ENCODE peak calls at places on chromosomes 3 and 15, in ten cellular contexts. One of them, this sample, is unnamed. For H3K27me3, the result is how much of the 10 kb centered on the place peaks cover.

GRCh38 chr15:83559310-83559966 is 94.5 kb upstream of the ADAMTSL3 start:
- DNase-seq in esophagus muscularis mucosa: peak
- DNase-seq in transverse colon: peak
- DNase-seq in breast epithelium: no peak
- DNase-seq in H1: peak
- DNase-seq in SK-N-SH: peak
- DNase-seq in endothelial cell of umbilical vein: peak
- DNase-seq in stomach: peak
- DNase-seq in GM23338: peak
- DNase-seq in HepG2: peak
- DNase-seq in this sample: peak

GRCh38 chr3:113261996-113262665 is 50.8 kb downstream of the BOC start:
- DNase-seq in endothelial cell of umbilical vein: no peak
- DNase-seq in GM23338: no peak
- DNase-seq in transverse colon: no peak
- DNase-seq in HepG2: peak
- DNase-seq in SK-N-SH: no peak
- DNase-seq in H1: no peak
- DNase-seq in esophagus muscularis mucosa: no peak
- DNase-seq in stomach: no peak
- DNase-seq in breast epithelium: no peak
- DNase-seq in this sample: peak

GRCh38 chr3:149319750-149320149 is 13.7 kb downstream of the TM4SF18 start:
- DNase-seq in endothelial cell of umbilical vein: no peak
- DNase-seq in H1: no peak
- DNase-seq in breast epithelium: no peak
- DNase-seq in GM23338: no peak
- DNase-seq in stomach: no peak
- DNase-seq in SK-N-SH: no peak
- DNase-seq in esophagus muscularis mucosa: no peak
- DNase-seq in HepG2: no peak
- DNase-seq in transverse colon: no peak
- DNase-seq in this sample: no peak

GRCh38 chr3:30075514-30075913 is 530.9 kb upstream of the TGFBR2 start:
- DNase-seq in GM23338: no peak
- DNase-seq in SK-N-SH: no peak
- DNase-seq in endothelial cell of umbilical vein: no peak
- DNase-seq in transverse colon: no peak
- DNase-seq in esophagus muscularis mucosa: no peak
- DNase-seq in HepG2: no peak
- DNase-seq in breast epithelium: no peak
- DNase-seq in H1: no peak
- DNase-seq in stomach: no peak
- DNase-seq in this sample: no peak

GRCh38 chr15:69074011-69074842 is 59.7 kb downstream of the NOX5 start:
- DNase-seq in H1: peak
- DNase-seq in stomach: peak
- DNase-seq in esophagus muscularis mucosa: no peak
- DNase-seq in SK-N-SH: peak
- DNase-seq in endothelial cell of umbilical vein: peak
- DNase-seq in HepG2: peak
- DNase-seq in breast epithelium: peak
- DNase-seq in GM23338: peak
- DNase-seq in transverse colon: peak
- DNase-seq in this sample: peak

GRCh38 chr3:106261915-106262683 is 393.3 kb upstream of the CBLB start:
- DNase-seq in esophagus muscularis mucosa: no peak
- DNase-seq in stomach: no peak
- DNase-seq in GM23338: no peak
- DNase-seq in SK-N-SH: no peak
- DNase-seq in breast epithelium: no peak
- DNase-seq in transverse colon: no peak
- DNase-seq in H1: no peak
- DNase-seq in HepG2: no peak
- DNase-seq in endothelial cell of umbilical vein: no peak
- DNase-seq in this sample: no peak

GRCh38 chr3:177356113-177356512 is 158.8 kb upstream of the TBL1XR1 start:
- DNase-seq in H1: no peak
- DNase-seq in SK-N-SH: no peak
- DNase-seq in transverse colon: no peak
- DNase-seq in stomach: no peak
- DNase-seq in breast epithelium: no peak
- DNase-seq in esophagus muscularis mucosa: no peak
- DNase-seq in HepG2: no peak
- DNase-seq in GM23338: no peak
- DNase-seq in endothelial cell of umbilical vein: no peak
- DNase-seq in this sample: no peak

GRCh38 chr15:74655424-74655823 is 39.8 kb downstream of the CLK3 start:
- DNase-seq in HepG2: no peak
- DNase-seq in esophagus muscularis mucosa: no peak
- DNase-seq in GM23338: no peak
- DNase-seq in transverse colon: no peak
- DNase-seq in breast epithelium: no peak
- DNase-seq in endothelial cell of umbilical vein: peak
- DNase-seq in SK-N-SH: peak
- DNase-seq in stomach: no peak
- DNase-seq in H1: no peak
- DNase-seq in this sample: no peak

DNA sequence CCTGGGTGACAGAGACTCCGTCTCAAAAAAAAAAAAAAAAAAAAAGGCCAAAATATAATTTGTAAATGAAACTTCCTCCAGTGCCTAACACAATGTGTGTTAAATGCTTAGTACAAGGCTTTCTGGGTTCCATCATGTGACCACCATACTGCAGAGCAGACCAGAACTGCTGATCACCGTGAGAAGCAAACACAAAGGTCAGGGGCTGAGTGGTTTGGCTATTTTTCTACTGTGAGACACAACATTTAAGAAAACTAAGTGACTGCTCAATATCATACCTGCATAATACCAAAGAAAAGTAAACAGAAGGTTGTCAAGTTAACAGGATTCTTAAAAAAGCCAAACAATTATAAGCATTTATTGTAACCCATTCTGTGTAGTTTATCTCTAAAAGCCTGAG is 13.2 kb downstream of the ABCC5 start:
- DNase-seq in endothelial cell of umbilical vein: no peak
- DNase-seq in H1: no peak
- DNase-seq in GM23338: no peak
- DNase-seq in SK-N-SH: no peak
- DNase-seq in esophagus muscularis mucosa: no peak
- DNase-seq in breast epithelium: no peak
- DNase-seq in HepG2: no peak
- DNase-seq in stomach: no peak
- DNase-seq in transverse colon: no peak
- DNase-seq in this sample: no peak
- H3K27ac ChIP-seq in endothelial cell of umbilical vein: no peak
- H3K27ac ChIP-seq in H1: no peak
- H3K27ac ChIP-seq in GM23338: no peak
- H3K27ac ChIP-seq in SK-N-SH: no peak
- H3K27ac ChIP-seq in esophagus muscularis mucosa: no peak
- H3K27ac ChIP-seq in breast epithelium: no peak
- H3K27ac ChIP-seq in HepG2: no peak
- H3K27ac ChIP-seq in stomach: no peak
- H3K27ac ChIP-seq in transverse colon: peak
- H3K27ac ChIP-seq in this sample: no peak

GRCh38 chr15:52651868-52652267 is 27.3 kb downstream of the ATOSA start:
- DNase-seq in stomach: peak
- DNase-seq in HepG2: peak
- DNase-seq in GM23338: peak
- DNase-seq in breast epithelium: no peak
- DNase-seq in H1: no peak
- DNase-seq in endothelial cell of umbilical vein: peak
- DNase-seq in esophagus muscularis mucosa: peak
- DNase-seq in SK-N-SH: peak
- DNase-seq in transverse colon: peak
- DNase-seq in this sample: peak

GRCh38 chr15:52652286-52652685 is 26.9 kb downstream of the ATOSA start:
- DNase-seq in SK-N-SH: no peak
- DNase-seq in breast epithelium: no peak
- DNase-seq in esophagus muscularis mucosa: no peak
- DNase-seq in transverse colon: no peak
- DNase-seq in HepG2: no peak
- DNase-seq in stomach: no peak
- DNase-seq in endothelial cell of umbilical vein: no peak
- DNase-seq in H1: no peak
- DNase-seq in GM23338: no peak
- DNase-seq in this sample: no peak

GRCh38 chr15:52653451-52653964 is 25.7 kb downstream of the ATOSA start:
- DNase-seq in endothelial cell of umbilical vein: peak
- DNase-seq in breast epithelium: no peak
- DNase-seq in stomach: no peak
- DNase-seq in transverse colon: no peak
- DNase-seq in H1: no peak
- DNase-seq in GM23338: peak
- DNase-seq in esophagus muscularis mucosa: no peak
- DNase-seq in HepG2: no peak
- DNase-seq in SK-N-SH: no peak
- DNase-seq in this sample: peak

GRCh38 chr15:52651114-52651513 is 28.1 kb downstream of the ATOSA start:
- DNase-seq in transverse colon: no peak
- DNase-seq in stomach: no peak
- DNase-seq in HepG2: no peak
- DNase-seq in esophagus muscularis mucosa: no peak
- DNase-seq in SK-N-SH: no peak
- DNase-seq in breast epithelium: no peak
- DNase-seq in endothelial cell of umbilical vein: no peak
- DNase-seq in GM23338: no peak
- DNase-seq in H1: no peak
- DNase-seq in this sample: no peak

DNA sequence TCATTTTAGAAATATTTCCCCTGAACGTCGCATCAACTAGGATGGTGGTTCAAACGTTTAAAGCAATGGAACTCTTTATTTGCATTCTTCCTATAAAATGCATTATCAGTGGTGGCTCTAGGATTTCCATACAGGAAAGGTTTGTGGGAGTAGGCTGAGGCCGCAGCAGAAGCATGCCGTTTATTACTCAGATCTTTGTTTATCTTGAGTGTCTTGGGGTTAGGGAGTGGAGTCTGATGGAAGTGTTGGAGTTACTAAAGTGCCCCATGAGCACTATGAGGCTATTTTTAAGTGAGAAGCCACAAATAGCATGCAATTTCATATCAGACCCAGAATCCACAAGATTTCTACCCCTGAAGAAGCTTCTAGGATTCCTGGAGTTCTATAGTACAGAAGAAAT is 26.2 kb downstream of the ATOSA start:
- DNase-seq in breast epithelium: no peak
- DNase-seq in H1: no peak
- DNase-seq in GM23338: no peak
- DNase-seq in SK-N-SH: no peak
- DNase-seq in HepG2: no peak
- DNase-seq in esophagus muscularis mucosa: no peak
- DNase-seq in transverse colon: peak
- DNase-seq in stomach: no peak
- DNase-seq in endothelial cell of umbilical vein: no peak
- DNase-seq in this sample: no peak
- TF ChIP-seq POLR2AphosphoS5 in breast epithelium: no peak
- TF ChIP-seq POLR2AphosphoS5 in H1: no peak
- TF ChIP-seq POLR2AphosphoS5 in GM23338: no peak
- TF ChIP-seq POLR2AphosphoS5 in SK-N-SH: no peak
- TF ChIP-seq POLR2AphosphoS5 in HepG2: no peak
- TF ChIP-seq POLR2AphosphoS5 in esophagus muscularis mucosa: no peak
- TF ChIP-seq POLR2AphosphoS5 in transverse colon: no peak
- TF ChIP-seq POLR2AphosphoS5 in stomach: no peak
- TF ChIP-seq POLR2AphosphoS5 in endothelial cell of umbilical vein: no peak
- TF ChIP-seq POLR2AphosphoS5 in this sample: no peak

DNA sequence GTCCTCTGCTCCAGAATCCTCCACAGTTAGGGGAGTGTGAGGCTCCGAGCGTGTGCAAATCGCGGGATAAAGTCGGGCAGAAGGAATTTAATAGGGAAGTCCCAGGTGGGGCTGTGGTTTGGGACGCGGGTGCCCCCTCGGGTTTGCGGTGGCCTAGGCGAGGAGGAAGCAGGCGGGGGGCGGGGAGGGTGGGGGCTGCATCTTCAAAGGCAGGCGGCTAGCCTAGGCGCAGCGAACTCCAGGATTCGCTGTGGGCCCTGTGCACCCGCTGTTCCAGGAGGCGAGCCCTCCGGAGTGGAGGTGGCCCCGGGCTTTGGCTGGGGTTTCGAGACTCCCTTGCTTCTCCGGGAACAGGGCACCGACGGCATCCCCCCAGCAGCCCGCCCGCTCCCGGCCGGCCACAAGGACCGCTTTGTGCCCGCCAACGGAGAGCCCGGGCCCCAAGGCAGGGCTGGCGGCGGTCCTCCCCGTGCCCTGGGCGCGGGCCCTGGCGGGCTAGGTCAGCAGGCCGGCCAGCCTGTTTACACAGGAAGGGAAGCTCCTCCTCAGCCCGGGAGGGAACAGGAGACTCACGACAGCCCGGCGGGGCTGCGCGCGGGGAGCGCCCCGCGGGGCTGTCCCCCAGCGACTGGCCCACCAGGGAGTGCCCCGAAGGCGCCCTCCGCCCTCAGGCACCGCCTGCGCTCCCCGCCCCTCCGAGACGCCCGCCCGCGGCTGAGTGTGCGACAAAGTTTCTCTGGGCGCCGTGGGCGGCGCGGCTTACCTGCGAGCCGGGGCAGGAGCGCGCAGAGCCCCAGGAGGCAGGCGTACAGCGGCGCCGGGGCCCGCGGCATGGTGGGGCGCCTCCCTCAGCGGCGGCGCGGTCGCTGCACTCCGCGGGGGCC is 755 bp downstream of the ITGB5 start:
- DNase-seq in transverse colon: peak
- DNase-seq in HepG2: peak
- DNase-seq in endothelial cell of umbilical vein: peak
- DNase-seq in esophagus muscularis mucosa: no peak
- DNase-seq in stomach: peak
- DNase-seq in GM23338: peak
- DNase-seq in breast epithelium: peak
- DNase-seq in H1: peak
- DNase-seq in SK-N-SH: peak
- DNase-seq in this sample: peak
- H3K27me3 ChIP-seq in transverse colon: under half
- H3K27me3 ChIP-seq in HepG2: under half
- H3K27me3 ChIP-seq in endothelial cell of umbilical vein: under half
- H3K27me3 ChIP-seq in esophagus muscularis mucosa: under half
- H3K27me3 ChIP-seq in stomach: under half
- H3K27me3 ChIP-seq in GM23338: under half
- H3K27me3 ChIP-seq in breast epithelium: under half
- H3K27me3 ChIP-seq in H1: under half
- H3K27me3 ChIP-seq in SK-N-SH: under half
- H3K27me3 ChIP-seq in this sample: under half

GRCh38 chr3:52790741-52791140 is 3.9 kb upstream of the ITIH3 start:
- DNase-seq in GM23338: no peak
- DNase-seq in SK-N-SH: no peak
- DNase-seq in esophagus muscularis mucosa: no peak
- DNase-seq in breast epithelium: no peak
- DNase-seq in stomach: no peak
- DNase-seq in transverse colon: no peak
- DNase-seq in endothelial cell of umbilical vein: no peak
- DNase-seq in H1: no peak
- DNase-seq in HepG2: no peak
- DNase-seq in this sample: no peak

GRCh38 chr3:52789746-52790040 is 4.9 kb upstream of the ITIH3 start:
- DNase-seq in transverse colon: no peak
- DNase-seq in endothelial cell of umbilical vein: no peak
- DNase-seq in stomach: no peak
- DNase-seq in breast epithelium: no peak
- DNase-seq in GM23338: no peak
- DNase-seq in esophagus muscularis mucosa: no peak
- DNase-seq in HepG2: no peak
- DNase-seq in SK-N-SH: no peak
- DNase-seq in H1: no peak
- DNase-seq in this sample: no peak

GRCh38 chr3:52787672-52788625 is 6.6 kb upstream of the ITIH3 start:
- DNase-seq in GM23338: no peak
- DNase-seq in SK-N-SH: no peak
- DNase-seq in endothelial cell of umbilical vein: no peak
- DNase-seq in HepG2: peak
- DNase-seq in transverse colon: no peak
- DNase-seq in breast epithelium: no peak
- DNase-seq in stomach: no peak
- DNase-seq in H1: no peak
- DNase-seq in esophagus muscularis mucosa: no peak
- DNase-seq in this sample: no peak

GRCh38 chr3:52790337-52790736 is 4.3 kb upstream of the ITIH3 start:
- DNase-seq in stomach: no peak
- DNase-seq in transverse colon: no peak
- DNase-seq in esophagus muscularis mucosa: no peak
- DNase-seq in GM23338: no peak
- DNase-seq in HepG2: no peak
- DNase-seq in breast epithelium: no peak
- DNase-seq in SK-N-SH: no peak
- DNase-seq in endothelial cell of umbilical vein: no peak
- DNase-seq in H1: no peak
- DNase-seq in this sample: no peak

DNA sequence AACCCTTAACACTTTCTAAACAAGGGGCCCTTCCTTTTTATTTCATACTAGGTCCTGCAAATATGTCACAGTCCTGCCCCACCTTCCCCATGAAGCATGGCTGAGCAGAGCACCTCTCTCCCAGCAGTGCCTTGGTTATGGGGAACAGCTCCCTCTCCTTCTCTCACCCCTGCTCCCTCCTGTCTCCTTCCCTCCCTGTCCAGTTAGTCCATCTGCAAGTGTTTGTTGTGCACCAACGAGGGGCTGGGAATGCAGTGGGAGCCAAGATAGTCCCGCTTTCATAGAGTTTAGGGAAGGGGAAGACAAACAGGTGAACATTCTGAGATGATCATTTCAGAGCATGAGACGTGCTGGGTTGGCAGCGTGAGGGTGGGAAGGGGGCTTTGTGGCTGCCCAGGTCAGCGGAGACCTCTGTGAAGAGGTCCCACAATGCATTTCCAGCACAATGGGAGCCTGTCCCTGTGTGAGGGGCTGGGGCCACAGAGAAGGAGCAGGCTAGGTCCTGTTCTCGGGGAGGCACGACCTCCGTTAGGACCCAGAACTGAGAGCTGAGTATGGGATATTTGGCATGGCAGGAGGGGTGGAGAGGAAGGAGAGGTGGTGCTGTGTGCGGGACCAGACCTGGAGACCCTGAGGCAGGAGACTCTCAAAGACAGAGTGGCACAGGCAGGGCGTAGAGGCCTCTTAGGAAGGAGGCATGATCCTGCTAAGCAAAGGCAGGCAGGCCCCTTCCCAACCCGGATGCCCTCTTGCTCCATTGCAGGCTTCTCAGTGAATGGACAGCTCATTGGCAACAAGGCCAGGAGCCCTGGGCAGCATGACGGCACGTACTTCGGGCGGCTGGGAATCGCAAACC is 5.5 kb upstream of the ITIH3 start:
- DNase-seq in esophagus muscularis mucosa: no peak
- DNase-seq in stomach: no peak
- DNase-seq in GM23338: no peak
- DNase-seq in transverse colon: no peak
- DNase-seq in HepG2: no peak
- DNase-seq in SK-N-SH: no peak
- DNase-seq in breast epithelium: no peak
- DNase-seq in H1: no peak
- DNase-seq in endothelial cell of umbilical vein: no peak
- DNase-seq in this sample: no peak
- H3K27ac ChIP-seq in esophagus muscularis mucosa: no peak
- H3K27ac ChIP-seq in stomach: no peak
- H3K27ac ChIP-seq in GM23338: no peak
- H3K27ac ChIP-seq in transverse colon: no peak
- H3K27ac ChIP-seq in HepG2: no peak
- H3K27ac ChIP-seq in SK-N-SH: no peak
- H3K27ac ChIP-seq in breast epithelium: no peak
- H3K27ac ChIP-seq in H1: no peak
- H3K27ac ChIP-seq in endothelial cell of umbilical vein: no peak
- H3K27ac ChIP-seq in this sample: no peak

This sample was measured in prostate gland.